ENCODE peak calls at places on chromosomes 3 and 15, in six cellular contexts. T is effector memory CD4-positive, alpha-beta T cell; J is hepatocyte; N is WERI-Rb-1; W is astrocyte; V is uterus. X is an unnamed sample.

GRCh38 chr3:172751188-172751571 is 654 bp downstream of the ECT2 start:
- DNase-seq in V (no peak), N (peak; percentile 31), W (no peak), T (no peak), J (peak; percentile 15), X (peak; percentile 15)

GRCh38 chr3:105368575-105369500 is 2.1 kb downstream of the ALCAM start:
- DNase-seq in T (peak; percentile 70), J (peak; percentile 87), W (peak; percentile 72), V (peak; percentile 20), N (peak; percentile 41), X (peak; percentile 64)

GRCh38 chr15:93141373-93141790 is 52.4 kb upstream of the RGMA start:
- DNase-seq in V (no peak), W (no peak), J (no peak), N (no peak), T (no peak), X (no peak)

GRCh38 chr3:112770026-112770626 is 76.5 kb downstream of the CD200R1L start:
- DNase-seq in J (peak; percentile 17), W (peak; percentile 81), N (no peak), V (peak; percentile 54), T (no peak), X (peak; percentile 90)

GRCh38 chr3:16828815-16829214 is 55.9 kb upstream of the PLCL2 start:
- DNase-seq in V (no peak), J (peak; percentile 45), N (peak; percentile 54), T (peak; percentile 31), W (peak; percentile 17), X (peak; percentile 55)

GRCh38 chr3:138381950-138382715 is 33.8 kb downstream of the MRAS start:
- DNase-seq in V (peak; percentile 73), J (peak; percentile 56), T (no peak), N (no peak), W (peak; percentile 22), X (peak; percentile 42)

GRCh38 chr3:154152741-154153140 is 31.6 kb downstream of the ARHGEF26 start:
- DNase-seq in J (no peak), V (no peak), W (no peak), T (no peak), N (no peak), X (no peak)

GRCh38 chr15:69903476-69904295 is 194.0 kb downstream of the TLE3 start:
- DNase-seq in J (no peak), V (no peak), W (peak; percentile 25), T (no peak), N (no peak), X (no peak)

GRCh38 chr3:81443948-81444347 is 317.5 kb downstream of the GBE1 start:
- DNase-seq in W (peak; percentile 77), V (no peak), J (no peak), N (no peak), T (no peak), X (no peak)

GRCh38 chr3:59872121-59872520 is 822.3 kb upstream of the CFAP20DC start:
- DNase-seq in N (no peak), T (no peak), J (no peak), W (no peak), V (no peak), X (no peak)

GRCh38 chr3:98095870-98096269 is 8.9 kb downstream of the OR5AC2 start:
- DNase-seq in N (no peak), W (no peak), J (peak; percentile 32), T (no peak), V (no peak), X (no peak)

GRCh38 chr3:52202384-52203077 is 4.6 kb downstream of the ALAS1 start:
- DNase-seq in V (no peak), N (no peak), T (no peak), W (no peak), J (no peak), X (no peak)

GRCh38 chr3:123807820-123808219 is 76.3 kb downstream of the MYLK start:
- DNase-seq in V (no peak), J (no peak), N (no peak), T (no peak), W (no peak), X (peak; percentile 29)
- H3K36me3 ChIP-seq in V (no peaks in the 10 kb centered on the region), J (no peaks in the 10 kb centered on the region), N (no peaks in the 10 kb centered on the region), T (no peaks in the 10 kb centered on the region), W (no peaks in the 10 kb centered on the region), X (no peaks in the 10 kb centered on the region)

GRCh38 chr3:129289201-129289921 is 10.7 kb downstream of the HMCES start:
- DNase-seq in J (no peak), T (no peak), W (peak; percentile 66), N (no peak), V (no peak), X (peak; percentile 88)
- H3K36me3 ChIP-seq in J (no peaks in the 10 kb centered on the region), T (peaks cover 41% of the 10 kb centered on the region), W (peaks cover 24% of the 10 kb centered on the region), N (peaks cover 46% of the 10 kb centered on the region), V (no peaks in the 10 kb centered on the region), X (peaks cover 33% of the 10 kb centered on the region)

GRCh38 chr15:40032125-40032839 is 6.7 kb downstream of the SRP14 start:
- DNase-seq in W (no peak), N (no peak), J (no peak), T (no peak), V (no peak), X (no peak)

GRCh38 chr15:40038267-40038653 is 721 bp downstream of the SRP14 start:
- DNase-seq in T (no peak), J (no peak), W (peak; percentile 39), V (no peak), N (no peak), X (no peak)

GRCh38 chr15:40031300-40031699 is 7.7 kb downstream of the SRP14 start:
- DNase-seq in W (no peak), N (no peak), V (no peak), T (no peak), J (no peak), X (no peak)

GRCh38 chr15:40029979-40030893 is 8.7 kb downstream of the SRP14 start:
- DNase-seq in W (no peak), J (peak; percentile 64), V (no peak), T (no peak), N (peak; percentile 28), X (no peak)

DNA sequence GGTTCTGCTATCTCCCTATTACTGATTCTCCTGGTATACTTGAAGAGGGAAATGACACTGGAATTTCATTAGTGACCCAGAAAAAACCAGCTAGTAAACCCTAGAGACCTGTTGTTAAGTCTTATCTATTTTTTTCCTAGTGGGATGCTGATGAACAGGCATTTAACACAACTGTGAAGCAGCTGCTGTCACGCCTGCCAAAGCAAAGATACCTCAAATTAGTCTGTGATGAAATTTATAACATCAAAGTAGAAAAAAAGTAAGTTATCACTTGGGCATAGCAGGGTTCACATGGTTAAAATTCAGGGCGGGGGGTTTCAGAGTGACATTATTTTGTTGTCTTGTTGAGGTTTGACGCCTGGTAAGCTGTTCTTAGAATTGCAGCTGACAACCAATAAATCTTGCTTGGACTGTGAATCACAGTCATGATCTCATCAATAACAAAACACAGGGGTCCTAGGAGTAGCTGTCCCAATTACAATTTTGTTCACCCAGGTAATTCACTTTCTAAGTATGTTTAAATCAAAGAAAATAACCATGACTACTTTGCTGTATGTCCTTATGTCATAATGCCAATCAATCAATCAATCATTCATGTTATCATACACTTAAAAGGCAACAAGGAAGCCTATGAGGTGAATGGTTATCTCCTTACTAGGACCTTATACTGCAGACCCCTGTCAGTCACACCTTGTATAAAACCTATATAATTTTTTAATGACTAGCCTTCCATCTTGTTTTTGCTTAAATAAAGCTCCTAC is 4.6 kb downstream of the SRP14 start:
- DNase-seq in V (no peak), N (no peak), W (no peak), J (no peak), T (no peak), X (no peak)
- H3K36me3 ChIP-seq in V (no peaks in the 10 kb centered on the region), N (peaks cover 67% of the 10 kb centered on the region), W (peaks cover 53% of the 10 kb centered on the region), J (no peaks in the 10 kb centered on the region), T (peaks cover 58% of the 10 kb centered on the region), X (peaks cover 80% of the 10 kb centered on the region)

DNA sequence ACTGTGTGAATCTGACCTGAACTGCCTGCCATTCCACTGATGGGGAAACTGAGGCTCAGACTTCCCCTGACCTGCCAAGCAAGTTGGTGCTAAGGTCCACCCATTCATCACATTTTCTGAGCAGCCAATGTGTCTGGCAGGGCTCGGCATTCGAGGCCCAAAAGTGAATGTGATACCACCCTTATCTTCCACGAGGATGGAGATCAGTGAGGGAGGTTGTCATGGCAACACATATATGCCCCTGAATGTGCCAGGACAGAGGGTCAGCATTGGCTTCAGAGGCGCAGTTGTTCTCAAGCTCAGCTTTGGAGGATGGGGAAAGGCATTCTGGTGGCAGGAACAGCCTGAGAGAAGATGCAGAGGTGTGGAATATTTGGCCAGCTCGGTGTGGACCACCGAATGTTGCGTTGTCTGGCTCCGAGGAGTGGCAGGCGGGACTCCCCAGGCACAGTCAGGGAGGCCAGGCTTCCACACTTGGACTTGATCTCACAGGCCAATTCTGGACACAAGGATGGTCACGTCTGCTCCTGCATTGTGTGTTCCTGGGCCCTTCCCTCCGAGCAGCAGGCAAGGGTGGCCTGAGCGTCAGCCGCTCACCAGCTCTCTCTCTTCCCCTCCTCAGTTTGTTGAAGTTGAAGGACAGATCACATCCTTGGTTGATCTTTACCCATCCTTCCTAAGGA is 63.4 kb downstream of the GRIP2 start:
- DNase-seq in N (no peak), T (no peak), V (no peak), W (no peak), J (no peak), X (no peak)
- H3K36me3 ChIP-seq in N (peaks cover 36% of the 10 kb centered on the region), T (peaks cover 80% of the 10 kb centered on the region), V (no peaks in the 10 kb centered on the region), W (peaks cover 3% of the 10 kb centered on the region), J (peaks cover 4% of the 10 kb centered on the region), X (no peaks in the 10 kb centered on the region)

X was measured in MG63.